ENCODE peak calls at places on chromosomes 16 and 17, in five cellular contexts. L, Q, R, P and W are unnamed samples.
A peak's percentile ranks its signal among the peaks of the same experiment; 100 is the strongest.

GRCh38 chr16:30068750-30069574 is 3.4 kb downstream of the ALDOA start:
- DNase-seq in L (peak; percentile 58), Q (no peak), R (no peak), P (peak; percentile 82), W (no peak)

GRCh38 chr16:83351846-83352245 is 455.9 kb upstream of the HSBP1 start:
- DNase-seq in L (no peak), Q (no peak), R (no peak), P (no peak), W (no peak)

GRCh38 chr17:332558-333322 is 19.9 kb downstream of the RPH3AL start:
- DNase-seq in L (no peak), Q (no peak), R (no peak), P (peak; percentile 33), W (no peak)

GRCh38 chr17:61444831-61445230 is 7.4 kb upstream of the TBX4 start:
- DNase-seq in L (no peak), Q (no peak), R (no peak), P (no peak), W (no peak)

GRCh38 chr17:43740541-43740940 is 18.1 kb downstream of the SOST start:
- DNase-seq in L (no peak), Q (no peak), R (no peak), P (no peak), W (no peak)

GRCh38 chr17:11251561-11252107 is 10.6 kb downstream of the SHISA6 start:
- DNase-seq in L (no peak), Q (no peak), R (no peak), P (no peak), W (no peak)

GRCh38 chr16:31055613-31056012 is 18.4 kb downstream of the ZNF668 start:
- DNase-seq in L (no peak), Q (no peak), R (no peak), P (no peak), W (no peak)

GRCh38 chr17:72838068-72838467 is 254.4 kb downstream of the SLC39A11 start:
- DNase-seq in L (no peak), Q (no peak), R (no peak), P (no peak), W (no peak)

GRCh38 chr17:50831430-50832064 is 3.8 kb upstream of the WFIKKN2 start:
- DNase-seq in L (no peak), Q (no peak), R (no peak), P (no peak), W (no peak)

GRCh38 chr16:57045694-57046381 is 46.5 kb upstream of the CPNE2 start:
- DNase-seq in L (no peak), Q (peak; percentile 13), R (peak; percentile 26), P (peak; percentile 91), W (peak; percentile 63)

GRCh38 chr16:86531193-86531550 is 20.8 kb downstream of the FOXF1 start:
- DNase-seq in L (no peak), Q (no peak), R (no peak), P (no peak), W (no peak)

GRCh38 chr17:12136646-12137045 is 116.0 kb downstream of the MAP2K4 start:
- DNase-seq in L (no peak), Q (no peak), R (no peak), P (no peak), W (no peak)

GRCh38 chr16:84643677-84644076 is 4.6 kb upstream of the KLHL36 start:
- DNase-seq in L (no peak), Q (no peak), R (no peak), P (peak; percentile 66), W (no peak)

GRCh38 chr16:24986512-24987303 is 28.5 kb downstream of the ARHGAP17 start:
- DNase-seq in L (no peak), Q (no peak), R (no peak), P (peak; percentile 67), W (no peak)

GRCh38 chr17:76083536-76083935 is 4.6 kb downstream of the ZACN start:
- DNase-seq in L (no peak), Q (no peak), R (no peak), P (no peak), W (no peak)

GRCh38 chr17:2177235-2177811 is 122.4 kb downstream of the HIC1 start:
- DNase-seq in L (no peak), Q (no peak), R (no peak), P (no peak), W (no peak)

GRCh38 chr16:73890524-73891500 is 405.8 kb upstream of the PSMD7 start:
- DNase-seq in L (no peak), Q (no peak), R (no peak), P (no peak), W (no peak)

GRCh38 chr17:20028436-20028835 is 19.3 kb downstream of the SPECC1 start:
- DNase-seq in L (no peak), Q (no peak), R (no peak), P (no peak), W (no peak)

GRCh38 chr16:20610192-20610891 is 34.2 kb upstream of the ACSM2B start:
- DNase-seq in L (no peak), Q (no peak), R (no peak), P (no peak), W (no peak)

GRCh38 chr17:77325826-77326581 is 185.2 kb downstream of the SEC14L1 start:
- DNase-seq in L (peak; percentile 11), Q (no peak), R (no peak), P (no peak), W (no peak)

GRCh38 chr16:50316848-50317630 is 50.7 kb downstream of the ADCY7 start:
- DNase-seq in L (no peak), Q (no peak), R (no peak), P (no peak), W (no peak)

GRCh38 chr16:79874391-79874790 is 273.9 kb upstream of the MAF start:
- DNase-seq in L (no peak), Q (no peak), R (no peak), P (no peak), W (peak; percentile 20)

GRCh38 chr16:11064846-11065245 is 120.5 kb downstream of the CLEC16A start:
- DNase-seq in L (no peak), Q (no peak), R (no peak), P (no peak), W (no peak)

GRCh38 chr17:75864448-75864871 is 9.3 kb upstream of the WBP2 start:
- DNase-seq in L (peak; percentile 45), Q (no peak), R (peak; percentile 82), P (peak; percentile 70), W (peak; percentile 80)

GRCh38 chr17:78364436-78365281 is 4.8 kb upstream of the SOCS3 start:
- DNase-seq in L (no peak), Q (no peak), R (no peak), P (no peak), W (no peak)

GRCh38 chr17:36591434-36592315 is at the start of gene DHRS11:
- DNase-seq in L (peak; percentile 67), Q (no peak), R (peak; percentile 26), P (peak; percentile 89), W (peak; percentile 85)

GRCh38 chr17:27332052-27332403 is 38.1 kb downstream of the WSB1 start:
- DNase-seq in L (no peak), Q (no peak), R (no peak), P (no peak), W (no peak)

GRCh38 chr17:64688481-64688880 is 26.4 kb upstream of the SMURF2 start:
- DNase-seq in L (no peak), Q (no peak), R (no peak), P (no peak), W (no peak)

GRCh38 chr17:57652811-57653210 is 92.3 kb downstream of the CCDC182 start:
- DNase-seq in L (no peak), Q (no peak), R (no peak), P (no peak), W (no peak)

GRCh38 chr16:52546291-52546941 is 527 bp downstream of the TOX3 start:
- DNase-seq in L (no peak), Q (no peak), R (no peak), P (no peak), W (no peak)

GRCh38 chr16:52547834-52548215 is 882 bp upstream of the TOX3 start:
- DNase-seq in L (no peak), Q (no peak), R (no peak), P (no peak), W (no peak)

GRCh38 chr16:52549011-52549692 is 2.2 kb upstream of the TOX3 start:
- DNase-seq in L (no peak), Q (no peak), R (no peak), P (no peak), W (no peak)

GRCh38 chr16:52547001-52547833 is at the start of gene TOX3:
- DNase-seq in L (no peak), Q (no peak), R (no peak), P (no peak), W (no peak)

DNA sequence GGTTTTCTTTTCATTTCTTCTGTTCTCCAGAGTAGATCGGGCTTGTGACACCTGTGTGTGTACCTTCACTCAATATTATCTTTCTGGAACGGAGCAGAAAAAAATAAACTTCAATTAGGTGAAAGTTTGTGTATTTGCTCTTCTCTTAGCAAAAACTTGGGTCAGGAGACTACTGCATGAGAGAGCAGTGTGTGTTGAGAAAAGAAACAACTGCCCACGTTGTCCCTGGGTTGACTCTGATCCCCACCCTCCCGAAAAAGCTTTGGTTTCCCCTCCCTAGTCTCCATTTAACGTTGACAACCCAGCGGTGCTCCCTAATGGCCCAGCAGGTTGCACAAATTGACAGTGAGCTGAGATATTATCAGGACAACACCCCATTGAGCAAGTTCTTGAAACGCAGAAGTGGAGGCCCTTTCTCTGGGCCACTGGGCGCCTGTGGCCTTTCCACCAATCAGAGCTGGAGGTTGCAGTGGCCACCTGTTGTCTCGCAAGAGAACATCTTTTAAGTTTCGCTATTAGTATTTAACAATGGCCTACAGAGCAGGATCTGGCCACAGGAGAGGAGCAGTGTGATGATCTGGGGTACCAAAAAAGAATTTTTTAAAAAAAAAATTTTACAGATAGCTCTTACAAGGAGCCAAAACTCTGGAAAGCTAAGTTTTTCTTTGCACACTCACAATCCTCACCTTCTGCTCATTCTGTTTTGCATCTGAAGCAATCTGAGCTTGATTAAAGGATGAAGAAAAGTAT is 1.5 kb upstream of the TOX3 start:
- DNase-seq in L (no peak), Q (no peak), R (no peak), P (no peak), W (no peak)
- H3K4me3 ChIP-seq in L (no peak overlapping the region), Q (no peak overlapping the region), R (no peak overlapping the region), P (no peak overlapping the region), W (no peak overlapping the region)

GRCh38 chr17:63481488-63481870 is 4.6 kb downstream of the ACE start:
- DNase-seq in L (no peak), Q (no peak), R (no peak), P (no peak), W (no peak)
- H3K27me3 ChIP-seq in L (peaks cover 8% of the 10 kb centered on the region), Q (no peaks in the 10 kb centered on the region), R (no peaks in the 10 kb centered on the region), P (no peaks in the 10 kb centered on the region), W (peaks cover 1% of the 10 kb centered on the region)

GRCh38 chr17:6170349-6170748 is 100.2 kb downstream of the WSCD1 start:
- DNase-seq in L (no peak), Q (no peak), R (no peak), P (no peak), W (no peak)
- H3K4me3 ChIP-seq in L (no peak overlapping the region), Q (no peak overlapping the region), R (no peak overlapping the region), P (no peak overlapping the region), W (no peak overlapping the region)

GRCh38 chr17:67528751-67529436 is 151.8 kb downstream of the PITPNC1 start:
- DNase-seq in L (no peak), Q (peak; percentile 13), R (peak; percentile 59), P (no peak), W (no peak)
- H3K27me3 ChIP-seq in L (no peaks in the 10 kb centered on the region), Q (no peaks in the 10 kb centered on the region), R (no peaks in the 10 kb centered on the region), P (no peaks in the 10 kb centered on the region), W (no peaks in the 10 kb centered on the region)